ENCODE peak calls at places on chromosomes 4 and X, in seven cellular contexts. One of them, this sample, is unnamed.

GRCh38 chr4:128310266-128310697 is 22.7 kb upstream of the PGRMC2 start:
- DNase-seq in endodermal cell: peak; percentile 76
- DNase-seq in left ventricle myocardium inferior: peak; percentile 25
- DNase-seq in testis: no peak
- DNase-seq in pancreas: no peak
- DNase-seq in ascending aorta: no peak
- DNase-seq in psoas muscle: peak; percentile 58
- DNase-seq in this sample: no peak

GRCh38 chr4:53778122-53778521 is 186.8 kb upstream of the LNX1 start:
- DNase-seq in endodermal cell: no peak
- DNase-seq in left ventricle myocardium inferior: no peak
- DNase-seq in testis: no peak
- DNase-seq in pancreas: no peak
- DNase-seq in ascending aorta: no peak
- DNase-seq in psoas muscle: no peak
- DNase-seq in this sample: no peak

GRCh38 chr4:108337923-108338322 is 169.2 kb upstream of the LEF1 start:
- DNase-seq in endodermal cell: no peak
- DNase-seq in left ventricle myocardium inferior: no peak
- DNase-seq in testis: no peak
- DNase-seq in pancreas: no peak
- DNase-seq in ascending aorta: no peak
- DNase-seq in psoas muscle: no peak
- DNase-seq in this sample: no peak

GRCh38 chrX:131789664-131790063 is 233.4 kb upstream of the STK26 start:
- DNase-seq in endodermal cell: no peak
- DNase-seq in left ventricle myocardium inferior: no peak
- DNase-seq in testis: no peak
- DNase-seq in pancreas: no peak
- DNase-seq in ascending aorta: no peak
- DNase-seq in psoas muscle: no peak
- DNase-seq in this sample: no peak

GRCh38 chr4:105758958-105759357 is 50.4 kb downstream of the GSTCD start:
- DNase-seq in endodermal cell: no peak
- DNase-seq in left ventricle myocardium inferior: no peak
- DNase-seq in testis: no peak
- DNase-seq in pancreas: no peak
- DNase-seq in ascending aorta: no peak
- DNase-seq in psoas muscle: no peak
- DNase-seq in this sample: no peak

GRCh38 chr4:112213850-112214249 is 17.7 kb upstream of the AP1AR start:
- DNase-seq in endodermal cell: no peak
- DNase-seq in left ventricle myocardium inferior: no peak
- DNase-seq in testis: no peak
- DNase-seq in pancreas: no peak
- DNase-seq in ascending aorta: no peak
- DNase-seq in psoas muscle: no peak
- DNase-seq in this sample: no peak

GRCh38 chr4:59818656-59819055 is 1381.5 kb upstream of the ADGRL3 start:
- DNase-seq in endodermal cell: no peak
- DNase-seq in left ventricle myocardium inferior: no peak
- DNase-seq in testis: no peak
- DNase-seq in pancreas: no peak
- DNase-seq in ascending aorta: no peak
- DNase-seq in psoas muscle: no peak
- DNase-seq in this sample: no peak

GRCh38 chr4:7333801-7334421 is 100.8 kb downstream of the PSAPL1 start:
- DNase-seq in endodermal cell: peak; percentile 70
- DNase-seq in left ventricle myocardium inferior: no peak
- DNase-seq in testis: no peak
- DNase-seq in pancreas: peak; percentile 39
- DNase-seq in ascending aorta: no peak
- DNase-seq in psoas muscle: peak; percentile 43
- DNase-seq in this sample: no peak

GRCh38 chr4:26323807-26324206 is 3.0 kb downstream of the RBPJ start:
- DNase-seq in endodermal cell: no peak
- DNase-seq in left ventricle myocardium inferior: no peak
- DNase-seq in testis: no peak
- DNase-seq in pancreas: no peak
- DNase-seq in ascending aorta: no peak
- DNase-seq in psoas muscle: no peak
- DNase-seq in this sample: no peak

GRCh38 chr4:174702974-174703478 is 126.0 kb downstream of the GLRA3 start:
- DNase-seq in endodermal cell: no peak
- DNase-seq in left ventricle myocardium inferior: no peak
- DNase-seq in testis: no peak
- DNase-seq in pancreas: no peak
- DNase-seq in ascending aorta: no peak
- DNase-seq in psoas muscle: no peak
- DNase-seq in this sample: no peak

GRCh38 chr4:138445098-138445497 is 202.9 kb upstream of the SLC7A11 start:
- DNase-seq in endodermal cell: no peak
- DNase-seq in left ventricle myocardium inferior: no peak
- DNase-seq in testis: no peak
- DNase-seq in pancreas: no peak
- DNase-seq in ascending aorta: no peak
- DNase-seq in psoas muscle: no peak
- DNase-seq in this sample: no peak

GRCh38 chrX:63735882-63736281 is 49.1 kb downstream of the ARHGEF9 start:
- DNase-seq in endodermal cell: no peak
- DNase-seq in left ventricle myocardium inferior: no peak
- DNase-seq in testis: no peak
- DNase-seq in pancreas: no peak
- DNase-seq in ascending aorta: no peak
- DNase-seq in psoas muscle: peak; percentile 56
- DNase-seq in this sample: no peak

GRCh38 chr4:74291468-74291867 is 16.8 kb upstream of the EPGN start:
- DNase-seq in endodermal cell: no peak
- DNase-seq in left ventricle myocardium inferior: no peak
- DNase-seq in testis: no peak
- DNase-seq in pancreas: no peak
- DNase-seq in ascending aorta: no peak
- DNase-seq in psoas muscle: no peak
- DNase-seq in this sample: no peak

GRCh38 chr4:122819708-122820449 is 6.8 kb upstream of the FGF2 start:
- DNase-seq in endodermal cell: no peak
- DNase-seq in left ventricle myocardium inferior: no peak
- DNase-seq in testis: no peak
- DNase-seq in pancreas: no peak
- DNase-seq in ascending aorta: no peak
- DNase-seq in psoas muscle: no peak
- DNase-seq in this sample: no peak

GRCh38 chr4:102759835-102760644 is 728 bp downstream of the MANBA start:
- DNase-seq in endodermal cell: peak; percentile 57
- DNase-seq in left ventricle myocardium inferior: no peak
- DNase-seq in testis: peak; percentile 14
- DNase-seq in pancreas: no peak
- DNase-seq in ascending aorta: peak; percentile 73
- DNase-seq in psoas muscle: no peak
- DNase-seq in this sample: no peak

GRCh38 chr4:177091515-177091914 is 218.2 kb upstream of the NEIL3 start:
- DNase-seq in endodermal cell: no peak
- DNase-seq in left ventricle myocardium inferior: no peak
- DNase-seq in testis: no peak
- DNase-seq in pancreas: no peak
- DNase-seq in ascending aorta: no peak
- DNase-seq in psoas muscle: no peak
- DNase-seq in this sample: no peak

GRCh38 chr4:6999172-7000086 is 43.7 kb upstream of the TADA2B start:
- DNase-seq in endodermal cell: peak; percentile 32
- DNase-seq in left ventricle myocardium inferior: no peak
- DNase-seq in testis: no peak
- DNase-seq in pancreas: peak; percentile 35
- DNase-seq in ascending aorta: peak; percentile 40
- DNase-seq in psoas muscle: no peak
- DNase-seq in this sample: no peak

GRCh38 chrX:81195712-81196111 is 6.0 kb downstream of the HMGN5 start:
- DNase-seq in endodermal cell: peak; percentile 84
- DNase-seq in left ventricle myocardium inferior: peak; percentile 9
- DNase-seq in testis: peak; percentile 78
- DNase-seq in pancreas: no peak
- DNase-seq in ascending aorta: peak; percentile 65
- DNase-seq in psoas muscle: no peak
- DNase-seq in this sample: no peak

GRCh38 chr4:16537926-16538325 is 311.7 kb upstream of the TAPT1 start:
- DNase-seq in endodermal cell: no peak
- DNase-seq in left ventricle myocardium inferior: no peak
- DNase-seq in testis: no peak
- DNase-seq in pancreas: no peak
- DNase-seq in ascending aorta: no peak
- DNase-seq in psoas muscle: no peak
- DNase-seq in this sample: no peak

DNA sequence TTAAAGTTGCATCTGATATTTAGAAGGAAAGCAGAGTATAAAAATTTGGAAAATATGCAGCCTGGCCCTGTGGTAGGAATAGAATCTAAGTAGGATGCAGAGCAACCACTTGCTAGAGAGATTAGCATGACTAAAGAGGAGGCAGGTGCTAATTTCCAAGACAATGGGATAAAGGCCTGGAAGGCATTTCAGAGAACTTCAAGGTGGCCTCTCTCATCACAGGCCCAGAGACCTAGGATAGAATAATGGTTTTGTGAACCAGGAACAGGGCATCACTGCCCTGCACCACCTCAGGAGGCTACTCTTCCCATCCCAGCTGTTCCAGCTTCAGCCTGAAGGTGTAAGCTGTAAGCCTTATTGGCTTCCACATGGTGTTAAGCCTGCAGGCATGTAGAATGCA is 621.7 kb upstream of the HS3ST1 start:
- DNase-seq in endodermal cell: peak; percentile 61
- DNase-seq in left ventricle myocardium inferior: no peak
- DNase-seq in testis: no peak
- DNase-seq in pancreas: no peak
- DNase-seq in ascending aorta: no peak
- DNase-seq in psoas muscle: no peak
- DNase-seq in this sample: no peak
- H3K27ac ChIP-seq in endodermal cell: no peak overlapping the region
- H3K27ac ChIP-seq in left ventricle myocardium inferior: no peak overlapping the region
- H3K27ac ChIP-seq in testis: no peak overlapping the region
- H3K27ac ChIP-seq in pancreas: no peak overlapping the region
- H3K27ac ChIP-seq in ascending aorta: no peak overlapping the region
- H3K27ac ChIP-seq in psoas muscle: no peak overlapping the region
- H3K27ac ChIP-seq in this sample: no peak overlapping the region

GRCh38 chr4:81395239-81395638 is 76.5 kb downstream of the RASGEF1B start:
- DNase-seq in endodermal cell: no peak
- DNase-seq in left ventricle myocardium inferior: no peak
- DNase-seq in testis: no peak
- DNase-seq in pancreas: no peak
- DNase-seq in ascending aorta: no peak
- DNase-seq in psoas muscle: no peak
- DNase-seq in this sample: no peak

GRCh38 chr4:81392164-81392563 is 79.5 kb downstream of the RASGEF1B start:
- DNase-seq in endodermal cell: no peak
- DNase-seq in left ventricle myocardium inferior: no peak
- DNase-seq in testis: no peak
- DNase-seq in pancreas: no peak
- DNase-seq in ascending aorta: no peak
- DNase-seq in psoas muscle: no peak
- DNase-seq in this sample: no peak

DNA sequence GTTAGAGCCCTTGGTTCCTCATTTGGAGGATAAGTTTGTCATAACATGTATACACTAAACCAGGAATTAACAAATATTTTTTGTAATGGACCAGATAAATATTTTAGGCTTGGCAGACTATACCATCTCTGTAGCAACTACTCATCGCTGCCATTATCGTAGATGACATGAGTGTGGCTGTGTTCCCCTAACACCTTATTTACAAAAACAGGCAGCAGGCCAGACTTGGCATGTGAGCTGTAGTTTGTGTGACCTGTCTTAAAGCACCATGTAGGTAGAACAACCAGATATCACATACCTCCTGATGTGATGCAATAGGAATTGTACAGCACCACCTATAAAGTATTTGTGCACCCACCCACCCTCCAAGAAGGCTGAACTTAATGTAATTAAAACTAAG is 82.0 kb downstream of the RASGEF1B start:
- DNase-seq in endodermal cell: no peak
- DNase-seq in left ventricle myocardium inferior: no peak
- DNase-seq in testis: no peak
- DNase-seq in pancreas: no peak
- DNase-seq in ascending aorta: no peak
- DNase-seq in psoas muscle: no peak
- DNase-seq in this sample: no peak
- H3K4me1 ChIP-seq in endodermal cell: no peaks in the 10 kb centered on the region
- H3K4me1 ChIP-seq in left ventricle myocardium inferior: no peaks in the 10 kb centered on the region
- H3K4me1 ChIP-seq in testis: no peaks in the 10 kb centered on the region
- H3K4me1 ChIP-seq in pancreas: no peaks in the 10 kb centered on the region
- H3K4me1 ChIP-seq in ascending aorta: no peaks in the 10 kb centered on the region
- H3K4me1 ChIP-seq in psoas muscle: no peaks in the 10 kb centered on the region
- H3K4me1 ChIP-seq in this sample: no peaks in the 10 kb centered on the region

GRCh38 chr4:159455675-159456235 is 352.9 kb downstream of the RAPGEF2 start:
- DNase-seq in endodermal cell: peak; percentile 70
- DNase-seq in left ventricle myocardium inferior: no peak
- DNase-seq in testis: peak; percentile 53
- DNase-seq in pancreas: no peak
- DNase-seq in ascending aorta: no peak
- DNase-seq in psoas muscle: no peak
- DNase-seq in this sample: no peak
- TF ChIP-seq CTCF in endodermal cell: peak; percentile 84
- TF ChIP-seq CTCF in left ventricle myocardium inferior: peak; percentile 75
- TF ChIP-seq CTCF in testis: no peak
- TF ChIP-seq CTCF in pancreas: no peak
- TF ChIP-seq CTCF in ascending aorta: peak; percentile 56
- TF ChIP-seq CTCF in psoas muscle: peak; percentile 32
- TF ChIP-seq CTCF in this sample: peak; percentile 48

GRCh38 chrX:576904-577303 is 53.7 kb upstream of the SHOX start:
- DNase-seq in endodermal cell: no peak
- DNase-seq in left ventricle myocardium inferior: no peak
- DNase-seq in testis: no peak
- DNase-seq in pancreas: no peak
- DNase-seq in ascending aorta: peak; percentile 4
- DNase-seq in psoas muscle: no peak
- DNase-seq in this sample: no peak

GRCh38 chrX:572490-573124 is 58.0 kb upstream of the SHOX start:
- DNase-seq in endodermal cell: no peak
- DNase-seq in left ventricle myocardium inferior: no peak
- DNase-seq in testis: no peak
- DNase-seq in pancreas: no peak
- DNase-seq in ascending aorta: no peak
- DNase-seq in psoas muscle: no peak
- DNase-seq in this sample: no peak

GRCh38 chrX:580020-580419 is 50.6 kb upstream of the SHOX start:
- DNase-seq in endodermal cell: no peak
- DNase-seq in left ventricle myocardium inferior: no peak
- DNase-seq in testis: no peak
- DNase-seq in pancreas: no peak
- DNase-seq in ascending aorta: peak; percentile 8
- DNase-seq in psoas muscle: no peak
- DNase-seq in this sample: no peak

GRCh38 chrX:574355-574754 is 56.2 kb upstream of the SHOX start:
- DNase-seq in endodermal cell: no peak
- DNase-seq in left ventricle myocardium inferior: no peak
- DNase-seq in testis: no peak
- DNase-seq in pancreas: no peak
- DNase-seq in ascending aorta: peak; percentile 19
- DNase-seq in psoas muscle: no peak
- DNase-seq in this sample: no peak

DNA sequence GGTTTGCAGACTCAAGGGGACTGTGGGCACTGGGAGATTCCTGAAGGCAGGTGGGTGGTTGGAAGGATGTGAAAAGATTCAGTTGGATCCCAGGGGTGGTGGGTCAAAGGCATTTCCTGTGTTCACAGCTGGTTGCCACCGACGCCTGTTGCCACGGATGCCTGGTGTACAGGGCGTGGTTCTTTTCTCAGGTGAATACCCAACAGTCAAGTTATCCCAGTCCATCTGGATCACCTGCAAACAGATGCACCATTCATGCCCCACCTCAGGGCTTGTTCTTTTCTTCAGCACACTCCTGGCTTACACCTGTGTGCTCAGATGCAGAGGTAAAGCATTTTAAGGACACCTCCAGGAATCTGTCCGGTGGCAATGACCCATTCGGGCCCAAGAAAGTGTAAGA is 55.8 kb upstream of the SHOX start:
- DNase-seq in endodermal cell: no peak
- DNase-seq in left ventricle myocardium inferior: no peak
- DNase-seq in testis: no peak
- DNase-seq in pancreas: no peak
- DNase-seq in ascending aorta: peak; percentile 27
- DNase-seq in psoas muscle: no peak
- DNase-seq in this sample: no peak
- H3K27ac ChIP-seq in endodermal cell: no peak overlapping the region
- H3K27ac ChIP-seq in left ventricle myocardium inferior: no peak overlapping the region
- H3K27ac ChIP-seq in testis: no peak overlapping the region
- H3K27ac ChIP-seq in pancreas: no peak overlapping the region
- H3K27ac ChIP-seq in ascending aorta: no peak overlapping the region
- H3K27ac ChIP-seq in psoas muscle: no peak overlapping the region
- H3K27ac ChIP-seq in this sample: no peak overlapping the region

This sample was measured in thoracic aorta.